ENCODE peak calls at places on chromosomes 4 and X, in four cellular contexts. W is retinal pigment epithelial cell, E is transverse colon, Z is progenitor cell of endocrine pancreas. N is an unnamed sample.

GRCh38 chrX:12360991-12361598 is 222.8 kb downstream of the FRMPD4 start:
- DNase-seq in W (no peak), E (no peak), Z (no peak), N (no peak)

GRCh38 chrX:154411981-154412340 is 622 bp downstream of the TAFAZZIN start:
- DNase-seq in W (no peak), E (peak; percentile 76), Z (no peak), N (no peak)

GRCh38 chrX:134171661-134172587 is 65.1 kb upstream of the CCDC160 start:
- DNase-seq in W (no peak), E (no peak), Z (peak; percentile 21), N (no peak)

GRCh38 chr4:186739802-186740434 is 16.3 kb upstream of the FAT1 start:
- DNase-seq in W (no peak), E (peak; percentile 63), Z (no peak), N (no peak)

GRCh38 chr4:53841711-53842110 is 222.7 kb downstream of the CHIC2 start:
- DNase-seq in W (no peak), E (no peak), Z (no peak), N (no peak)

GRCh38 chrX:2863646-2864045 is 34.9 kb downstream of the GYG2 start:
- DNase-seq in W (no peak), E (no peak), Z (no peak), N (no peak)

GRCh38 chr4:1973661-1974060 is 35.1 kb downstream of the NELFA start:
- DNase-seq in W (no peak), E (no peak), Z (no peak), N (no peak)

GRCh38 chr4:39808231-39808749 is 110.4 kb downstream of the UBE2K start:
- DNase-seq in W (no peak), E (no peak), Z (no peak), N (no peak)

GRCh38 chr4:1002131-1002630 is 9.0 kb upstream of the SLC26A1 start:
- DNase-seq in W (no peak), E (peak; percentile 51), Z (no peak), N (no peak)

GRCh38 chrX:79167437-79167836 is 22.9 kb downstream of the GPR174 start:
- DNase-seq in W (no peak), E (no peak), Z (no peak), N (no peak)

GRCh38 chrX:9467181-9467580 is 2.3 kb downstream of the TBL1X start:
- DNase-seq in W (no peak), E (no peak), Z (no peak), N (no peak)

GRCh38 chrX:54043084-54043483 is 1.2 kb downstream of the PHF8 start:
- DNase-seq in W (no peak), E (no peak), Z (no peak), N (no peak)

GRCh38 chr4:97309111-97309510 is 834.2 kb downstream of the STPG2 start:
- DNase-seq in W (no peak), E (no peak), Z (no peak), N (no peak)

GRCh38 chr4:34269593-34269992 is 1974.7 kb downstream of the ARAP2 start:
- DNase-seq in W (no peak), E (no peak), Z (no peak), N (peak; percentile 7)

GRCh38 chr4:26131711-26132110 is 189.1 kb upstream of the RBPJ start:
- DNase-seq in W (no peak), E (no peak), Z (no peak), N (no peak)

DNA sequence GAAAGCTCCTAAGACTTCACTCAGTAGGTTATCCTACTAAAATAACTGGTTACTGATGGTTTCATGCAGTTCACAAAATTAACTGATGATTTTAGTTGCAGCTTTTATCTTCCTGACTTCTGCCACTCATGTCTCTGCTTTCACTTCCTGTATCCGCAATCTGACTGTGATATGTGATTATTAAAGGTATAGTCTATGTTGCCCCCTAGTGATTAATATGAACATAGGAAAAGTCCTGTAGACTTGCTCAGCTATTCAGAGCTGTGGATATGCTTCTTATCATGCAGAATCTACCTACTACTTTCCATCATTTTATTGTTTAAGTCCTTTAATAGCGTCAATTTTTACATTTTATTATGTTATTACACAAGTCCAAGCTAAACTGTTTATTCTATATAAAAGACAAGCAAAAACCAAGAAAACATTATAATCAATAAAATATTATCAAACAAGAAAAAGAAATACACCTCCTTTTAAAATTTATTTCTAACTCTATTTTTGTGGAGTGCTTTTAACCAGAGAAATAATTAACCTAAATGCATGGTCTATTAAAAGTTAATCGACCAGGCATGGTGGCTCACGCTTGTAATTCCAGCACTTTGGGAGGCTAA is 40.6 kb upstream of the TLR2 start:
- DNase-seq in W (no peak), E (no peak), Z (no peak), N (no peak)
- TF ChIP-seq CTCF in W (peak; percentile 51), E (peak; percentile 31), Z (peak; percentile 42), N (peak; percentile 48)

GRCh38 chr4:138938371-138938699 is 77.2 kb upstream of the NOCT start:
- DNase-seq in W (no peak), E (no peak), Z (no peak), N (no peak)
- TF ChIP-seq CTCF in W (peak; percentile 57), E (peak; percentile 32), Z (peak; percentile 66), N (peak; percentile 67)

GRCh38 chr4:181687116-181687515 is 556.1 kb upstream of the TENM3 start:
- DNase-seq in W (no peak), E (no peak), Z (no peak), N (no peak)

GRCh38 chr4:181688886-181689285 is 554.3 kb upstream of the TENM3 start:
- DNase-seq in W (no peak), E (no peak), Z (no peak), N (no peak)

GRCh38 chr4:181690498-181690897 is 552.7 kb upstream of the TENM3 start:
- DNase-seq in W (no peak), E (no peak), Z (no peak), N (no peak)

GRCh38 chr4:181685911-181686310 is 557.3 kb upstream of the TENM3 start:
- DNase-seq in W (no peak), E (no peak), Z (no peak), N (no peak)

GRCh38 chr4:181688416-181688815 is 554.8 kb upstream of the TENM3 start:
- DNase-seq in W (no peak), E (no peak), Z (no peak), N (no peak)
- TF ChIP-seq CTCF in W (no peak), E (no peak), Z (no peak), N (no peak)

GRCh38 chrX:36684053-36684452 is 324.1 kb upstream of the FAM47C start:
- DNase-seq in W (no peak), E (no peak), Z (no peak), N (no peak)
- TF ChIP-seq CTCF in W (no peak), E (no peak), Z (no peak), N (peak; percentile 35)

GRCh38 chrX:137052641-137053235 is 18.9 kb upstream of the GPR101 start:
- DNase-seq in W (no peak), E (no peak), Z (no peak), N (no peak)
- TF ChIP-seq CTCF in W (no peak), E (no peak), Z (no peak), N (no peak)

GRCh38 chrX:43564953-43565352 is 91.1 kb upstream of the MAOA start:
- DNase-seq in W (no peak), E (no peak), Z (no peak), N (no peak)
- TF ChIP-seq CTCF in W (no peak), E (no peak), Z (no peak), N (peak; percentile 47)

DNA sequence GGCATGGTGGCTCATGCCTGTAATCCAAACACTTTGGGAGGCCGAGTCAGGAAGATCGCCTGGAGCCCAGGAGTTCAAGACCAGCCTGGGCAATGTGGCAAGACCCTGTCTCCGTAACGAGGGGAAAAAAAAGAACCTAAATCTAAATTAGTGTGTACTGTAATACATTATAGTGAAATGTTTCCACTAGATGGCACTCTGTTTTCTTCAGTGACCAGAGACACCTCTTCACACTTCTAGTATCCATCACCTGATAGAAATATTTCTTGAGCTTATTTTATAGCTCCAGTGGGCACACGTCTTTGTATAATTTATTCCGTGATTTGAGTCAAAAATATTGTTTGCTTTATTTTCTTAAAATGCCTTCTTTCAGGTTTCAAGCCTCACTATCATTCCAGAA is 600.9 kb upstream of the DIPK2B start:
- DNase-seq in W (no peak), E (no peak), Z (no peak), N (no peak)
- TF ChIP-seq CTCF in W (peak; percentile 21), E (no peak), Z (peak; percentile 40), N (peak; percentile 47)

GRCh38 chr4:136811496-136812077 is 720.7 kb downstream of the PCDH18 start:
- DNase-seq in W (no peak), E (no peak), Z (no peak), N (no peak)
- TF ChIP-seq CTCF in W (no peak), E (no peak), Z (no peak), N (no peak)